ENCODE peak calls at places on chromosomes 13 and 19, in ten cellular contexts. D, H, B, V, P, R, X, K, E and Q are unnamed samples.

GRCh38 chr19:4399871-4400768 is at the start of gene SH3GL1:
- DNase-seq in D (peak), H (peak), B (peak), V (peak), P (peak), R (peak), X (peak), K (peak), E (peak), Q (peak)

GRCh38 chr13:45331123-45331619 is 9.8 kb downstream of the TPT1 start:
- DNase-seq in D (no peak), H (no peak), B (no peak), V (no peak), P (no peak), R (no peak), X (no peak), K (no peak), E (no peak), Q (no peak)

GRCh38 chr13:97205971-97206370 is 16.2 kb upstream of the MBNL2 start:
- DNase-seq in D (no peak), H (no peak), B (no peak), V (peak), P (no peak), R (no peak), X (no peak), K (no peak), E (no peak), Q (no peak)

GRCh38 chr13:27273658-27274425 is 3.2 kb downstream of the RASL11A start:
- DNase-seq in D (no peak), H (no peak), B (no peak), V (no peak), P (no peak), R (no peak), X (no peak), K (no peak), E (no peak), Q (no peak)

GRCh38 chr13:100381595-100382224 is 206.9 kb downstream of the GGACT start:
- DNase-seq in D (no peak), H (no peak), B (no peak), V (no peak), P (no peak), R (no peak), X (no peak), K (no peak), E (no peak), Q (no peak)

GRCh38 chr19:15307169-15307568 is 25.2 kb downstream of the BRD4 start:
- DNase-seq in D (no peak), H (no peak), B (no peak), V (no peak), P (no peak), R (no peak), X (no peak), K (no peak), E (no peak), Q (no peak)

GRCh38 chr13:94620286-94620896 is 18.7 kb downstream of the GPR180 start:
- DNase-seq in D (no peak), H (no peak), B (no peak), V (peak), P (no peak), R (no peak), X (no peak), K (no peak), E (peak), Q (peak)

GRCh38 chr19:5738423-5738822 is 18.0 kb downstream of the CATSPERD start:
- DNase-seq in D (no peak), H (no peak), B (no peak), V (peak), P (no peak), R (no peak), X (no peak), K (no peak), E (no peak), Q (no peak)

GRCh38 chr13:100957741-100958140 is 283.1 kb upstream of the TMTC4 start:
- DNase-seq in D (no peak), H (no peak), B (no peak), V (no peak), P (no peak), R (no peak), X (no peak), K (no peak), E (no peak), Q (no peak)

GRCh38 chr13:42740753-42741152 is 40.6 kb upstream of the FAM216B start:
- DNase-seq in D (no peak), H (no peak), B (peak), V (peak), P (no peak), R (no peak), X (peak), K (no peak), E (peak), Q (peak)

GRCh38 chr19:49491804-49492572 is 4.2 kb upstream of the RPS11 start:
- DNase-seq in D (no peak), H (no peak), B (no peak), V (no peak), P (no peak), R (peak), X (no peak), K (no peak), E (peak), Q (no peak)

GRCh38 chr13:32538234-32538620 is 368 bp downstream of the N4BP2L2 start:
- DNase-seq in D (no peak), H (no peak), B (peak), V (no peak), P (no peak), R (no peak), X (no peak), K (no peak), E (peak), Q (peak)

GRCh38 chr19:10402441-10403038 is 802 bp downstream of the CDC37 start:
- DNase-seq in D (no peak), H (no peak), B (peak), V (peak), P (no peak), R (no peak), X (no peak), K (no peak), E (peak), Q (no peak)